ENCODE peak calls at places on chromosomes 16 and 17, in four cellular contexts. Q, S, Y and L are unnamed samples.

GRCh38 chr17:81470270-81470943 is 42.2 kb downstream of the ACTG1 start:
- DNase-seq in Q (no peak), S (no peak), Y (no peak), L (no peak)

GRCh38 chr16:66050991-66051390 is 315.5 kb upstream of the CDH5 start:
- DNase-seq in Q (no peak), S (no peak), Y (no peak), L (no peak)

GRCh38 chr16:78395035-78395434 is 295.6 kb downstream of the WWOX start:
- DNase-seq in Q (no peak), S (no peak), Y (no peak), L (no peak)

GRCh38 chr17:59284317-59284716 is 47.1 kb upstream of the YPEL2 start:
- DNase-seq in Q (no peak), S (no peak), Y (no peak), L (no peak)

GRCh38 chr16:3618782-3619166 is 7.4 kb upstream of the SLX4 start:
- DNase-seq in Q (no peak), S (peak; percentile 24), Y (no peak), L (no peak)

GRCh38 chr16:16062023-16062932 is 112.9 kb downstream of the ABCC1 start:
- DNase-seq in Q (no peak), S (no peak), Y (no peak), L (no peak)

GRCh38 chr17:42428141-42428944 is 5.3 kb upstream of the CAVIN1 start:
- DNase-seq in Q (peak; percentile 98), S (peak; percentile 66), Y (no peak), L (no peak)

GRCh38 chr17:13626703-13627102 is 25.0 kb upstream of the HS3ST3A1 start:
- DNase-seq in Q (peak; percentile 15), S (no peak), Y (no peak), L (no peak)

GRCh38 chr16:75644240-75645012 is 3.0 kb downstream of the KARS1 start:
- DNase-seq in Q (no peak), S (no peak), Y (no peak), L (no peak)

GRCh38 chr16:12709807-12710206 is 93.9 kb downstream of the CPPED1 start:
- DNase-seq in Q (no peak), S (no peak), Y (no peak), L (no peak)

DNA sequence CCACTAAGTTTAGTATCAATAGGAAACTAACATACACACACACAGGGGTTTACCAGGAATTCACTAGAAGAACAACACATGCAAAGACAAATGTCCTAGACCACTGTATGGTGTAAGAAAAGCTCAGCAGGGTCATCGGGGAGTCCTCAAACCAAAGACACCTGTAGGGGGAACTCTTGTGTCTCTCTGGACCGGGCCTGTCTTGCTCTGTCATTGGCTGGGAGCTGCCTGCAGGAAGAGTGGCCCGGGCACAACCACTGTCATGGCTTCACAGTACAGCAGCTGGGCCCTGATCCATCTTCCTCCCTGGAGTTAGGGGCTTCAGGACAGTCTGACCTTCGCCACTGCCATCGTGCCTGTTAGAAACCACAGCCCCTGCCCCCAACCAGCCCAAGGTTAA is 263.6 kb upstream of the DYNLRB2 start:
- DNase-seq in Q (no peak), S (no peak), Y (no peak), L (no peak)
- TF ChIP-seq CTCF in Q (no peak), S (no peak), Y (no peak), L (no peak)

GRCh38 chr16:694187-694862 is 4.1 kb upstream of the WDR24 start:
- DNase-seq in Q (no peak), S (no peak), Y (no peak), L (no peak)

GRCh38 chr16:693766-694165 is 3.6 kb upstream of the WDR24 start:
- DNase-seq in Q (no peak), S (no peak), Y (no peak), L (no peak)

GRCh38 chr16:693364-693763 is 3.2 kb upstream of the WDR24 start:
- DNase-seq in Q (no peak), S (no peak), Y (no peak), L (no peak)

GRCh38 chr16:694863-695354 is 4.7 kb upstream of the WDR24 start:
- DNase-seq in Q (no peak), S (no peak), Y (no peak), L (no peak)

DNA sequence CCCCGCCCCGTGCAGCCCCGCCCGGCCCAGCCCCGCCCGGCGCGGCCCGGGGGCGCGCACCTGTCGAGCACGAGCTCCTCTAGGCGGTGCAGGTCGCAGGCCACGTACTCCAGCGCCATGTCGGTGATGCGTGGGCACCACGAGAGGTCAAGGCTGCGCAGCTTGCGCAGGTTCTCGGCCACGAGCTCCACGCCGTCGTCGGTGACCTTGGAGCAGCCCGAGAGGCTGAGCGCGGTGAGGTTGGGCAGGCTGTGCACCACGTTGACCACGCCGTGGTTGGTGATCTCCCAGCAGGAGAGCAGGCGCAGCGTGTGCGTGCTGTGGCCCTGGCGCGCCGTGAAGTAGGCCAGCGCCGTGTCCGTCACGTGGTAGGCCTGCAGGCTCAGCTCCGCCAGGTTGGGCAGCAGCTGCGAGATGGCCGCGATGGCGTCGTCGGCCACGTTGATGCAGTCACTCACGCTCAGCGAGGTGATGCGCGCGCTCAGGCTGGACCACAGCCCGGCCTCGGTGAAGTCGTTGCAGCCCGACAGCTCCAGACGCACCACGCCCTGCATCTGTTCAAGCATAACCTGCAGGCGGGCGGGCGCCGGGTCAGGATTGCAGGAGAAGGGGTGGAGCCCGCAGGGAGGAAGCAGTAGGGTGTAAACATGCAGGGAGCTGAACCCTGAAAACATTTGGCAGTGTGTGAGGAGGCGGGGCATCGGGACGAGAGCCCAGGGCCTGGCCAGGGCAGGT is 5.3 kb upstream of the WDR24 start:
- DNase-seq in Q (no peak), S (peak; percentile 76), Y (no peak), L (no peak)
- TF ChIP-seq EP300 in Q (no peak), S (no peak), Y (no peak), L (no peak)

DNA sequence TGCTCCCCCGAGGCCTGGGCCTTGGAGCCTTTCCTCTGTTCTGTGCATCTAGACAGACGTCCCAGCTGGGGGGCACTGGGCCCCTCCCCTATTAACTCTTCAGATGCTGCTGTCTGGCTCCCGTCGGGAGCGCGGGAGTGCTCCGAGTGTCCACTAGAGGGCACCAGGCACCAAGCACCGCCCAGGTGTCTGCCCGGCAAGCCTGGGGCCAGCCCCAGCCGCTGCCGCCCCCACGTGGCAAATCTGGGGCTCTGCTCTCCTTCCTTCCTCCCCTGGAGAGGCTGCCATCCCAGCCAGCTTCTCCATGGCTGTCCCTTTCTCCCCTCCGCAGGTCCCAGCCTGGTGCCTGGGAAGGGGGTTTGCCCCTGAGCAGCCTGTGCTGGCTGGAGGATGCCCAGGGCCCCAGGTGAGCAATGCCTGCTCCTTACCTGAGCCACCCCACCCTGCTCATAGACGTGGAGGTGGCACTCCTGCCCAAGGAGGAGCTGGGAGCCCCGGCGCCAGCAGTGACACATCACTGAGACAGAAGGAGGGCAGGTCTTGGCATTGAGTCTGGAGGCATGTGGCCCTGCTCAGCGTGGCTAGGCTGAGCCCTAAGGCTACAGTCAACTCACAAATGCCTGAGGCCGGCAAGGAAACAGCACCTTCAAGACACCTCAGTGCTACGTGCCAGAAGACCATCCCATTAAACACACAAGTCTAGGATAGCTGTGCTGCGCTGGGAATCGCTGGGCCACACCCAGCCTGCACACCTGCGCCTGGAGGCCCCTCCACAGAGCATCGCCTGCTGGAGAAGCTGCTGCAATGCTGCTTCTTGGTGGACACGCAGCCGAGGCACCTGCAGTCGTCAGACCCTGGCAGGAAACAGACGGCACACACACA is 19.7 kb downstream of the TMEM235 start:
- DNase-seq in Q (peak; percentile 98), S (peak; percentile 87), Y (no peak), L (peak; percentile 91)
- TF ChIP-seq CTCF in Q (peak; percentile 100), S (peak; percentile 99), Y (peak; percentile 97), L (peak; percentile 100)

GRCh38 chr17:16297367-16298139 is 55.7 kb downstream of the CENPV start:
- DNase-seq in Q (no peak), S (no peak), Y (no peak), L (no peak)
- TF ChIP-seq EP300 in Q (no peak), S (no peak), Y (no peak), L (no peak)

GRCh38 chr16:57763290-57764005 is 27.9 kb downstream of the KATNB1 start:
- DNase-seq in Q (no peak), S (no peak), Y (no peak), L (no peak)

GRCh38 chr16:57762365-57763289 is 27.1 kb downstream of the KATNB1 start:
- DNase-seq in Q (no peak), S (no peak), Y (no peak), L (no peak)

GRCh38 chr16:57761301-57761700 is 25.7 kb downstream of the KATNB1 start:
- DNase-seq in Q (no peak), S (no peak), Y (no peak), L (no peak)

GRCh38 chr16:57760357-57761160 is 25.0 kb downstream of the KATNB1 start:
- DNase-seq in Q (no peak), S (no peak), Y (no peak), L (no peak)

GRCh38 chr16:57761957-57762356 is 26.4 kb downstream of the KATNB1 start:
- DNase-seq in Q (no peak), S (no peak), Y (no peak), L (no peak)
- TF ChIP-seq CTCF in Q (no peak), S (no peak), Y (no peak), L (no peak)

GRCh38 chr16:8103649-8104289 is 486.5 kb downstream of the TMEM114 start:
- DNase-seq in Q (no peak), S (no peak), Y (no peak), L (no peak)

GRCh38 chr16:8108991-8109509 is 481.3 kb downstream of the TMEM114 start:
- DNase-seq in Q (no peak), S (no peak), Y (no peak), L (no peak)

GRCh38 chr16:8113843-8114242 is 476.5 kb downstream of the TMEM114 start:
- DNase-seq in Q (no peak), S (no peak), Y (no peak), L (no peak)

GRCh38 chr16:8110572-8111514 is 479.5 kb downstream of the TMEM114 start:
- DNase-seq in Q (no peak), S (no peak), Y (no peak), L (no peak)

DNA sequence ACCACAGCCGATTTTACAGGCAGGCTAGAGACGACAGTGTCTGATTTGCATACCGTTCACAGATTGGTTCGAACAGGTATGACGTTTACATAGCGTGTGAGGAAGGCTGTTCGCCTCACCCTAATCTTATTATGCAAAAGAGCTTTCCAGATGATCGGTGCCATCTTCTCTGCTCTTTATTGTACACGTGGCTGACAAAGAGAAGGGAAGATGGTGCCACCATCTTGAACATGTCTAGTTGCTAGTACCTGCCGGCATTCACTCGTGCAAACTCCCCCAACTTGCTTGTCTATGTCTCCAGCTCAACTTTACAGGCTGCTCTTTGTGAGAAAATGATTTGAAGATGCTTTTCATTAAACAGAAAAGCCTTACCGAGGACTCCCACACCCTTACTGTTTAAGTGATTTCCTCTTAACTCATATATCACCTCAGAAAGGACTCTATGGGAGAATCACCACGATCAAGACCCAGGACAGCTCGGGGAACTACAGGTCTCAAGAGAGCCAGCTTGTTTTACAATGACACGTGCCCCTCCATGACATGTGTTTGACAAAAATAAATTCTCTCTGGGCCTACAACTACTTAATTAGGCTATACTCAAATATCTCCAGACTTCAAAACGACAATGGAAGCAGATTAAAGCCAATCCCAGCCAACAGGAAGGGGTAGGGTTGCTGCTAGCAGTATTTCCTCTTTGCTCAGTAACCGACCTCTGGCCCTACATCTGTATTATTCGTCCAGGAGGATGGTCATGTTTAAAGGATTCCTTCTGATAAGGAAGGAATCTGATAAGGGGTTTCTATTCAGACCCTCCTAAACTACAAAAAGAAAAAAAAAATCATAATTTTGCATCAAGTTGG is 480.6 kb downstream of the TMEM114 start:
- DNase-seq in Q (no peak), S (no peak), Y (no peak), L (no peak)
- TF ChIP-seq EP300 in Q (no peak), S (no peak), Y (no peak), L (no peak)